ENCODE peak calls at places on chromosomes 3 and 15, in eight cellular contexts. G is epithelial cell of prostate; Z is SJSA1; H is posterior cingulate gyrus; T is AML-193; K is stimulated activated CD4-positive, alpha-beta T cell treated with anti-CD3 and anti-CD28 coated beads, Interleukin-4, amount 100 ng/mL, for 24 hours; F is naive thymus-derived CD4-positive, alpha-beta T cell; I is stimulated activated effector memory CD8-positive, alpha-beta T cell treated with anti-CD3 and anti-CD28 coated beads, Interleukin-12 subunit alpha, Interleukin-12 subunit beta, amount 100 ng/mL, for 72 hours. Y is an unnamed sample.

GRCh38 chr3:58178528-58179234 is 32.1 kb downstream of the DNASE1L3 start:
- DNase-seq in G (no peak), Z (no peak), H (no peak), T (no peak), K (no peak), F (no peak), I (no peak), Y (peak; percentile 50)

GRCh38 chr15:91853501-91853967 is at the start of gene SLCO3A1:
- DNase-seq in G (no peak), Z (no peak), H (peak; percentile 70), T (peak; percentile 48), K (peak; percentile 63), F (peak; percentile 69), I (no peak), Y (peak; percentile 79)

GRCh38 chr3:9396632-9397330 is 634 bp upstream of the SETD5 start:
- DNase-seq in G (peak; percentile 98), Z (peak; percentile 98), H (peak; percentile 96), T (peak; percentile 99), K (peak; percentile 97), F (peak; percentile 100), I (peak; percentile 100), Y (peak; percentile 99)

GRCh38 chr3:182490601-182491485 is 302.5 kb upstream of the ATP11B start:
- DNase-seq in G (no peak), Z (peak; percentile 30), H (no peak), T (peak; percentile 17), K (no peak), F (no peak), I (no peak), Y (no peak)

GRCh38 chr3:16181361-16181760 is 6.9 kb downstream of the GALNT15 start:
- DNase-seq in G (no peak), Z (no peak), H (no peak), T (peak; percentile 43), K (no peak), F (no peak), I (no peak), Y (no peak)

GRCh38 chr3:101898752-101899169 is 49.4 kb downstream of the NFKBIZ start:
- DNase-seq in G (no peak), Z (no peak), H (no peak), T (peak; percentile 88), K (no peak), F (no peak), I (no peak), Y (no peak)

GRCh38 chr3:80770106-80771079 is 991.1 kb downstream of the GBE1 start:
- DNase-seq in G (no peak), Z (no peak), H (no peak), T (no peak), K (no peak), F (no peak), I (no peak), Y (no peak)

GRCh38 chr3:149007567-149008257 is 16.4 kb downstream of the GYG1 start:
- DNase-seq in G (no peak), Z (no peak), H (no peak), T (no peak), K (no peak), F (no peak), I (no peak), Y (no peak)

GRCh38 chr3:128681277-128681829 is 30.7 kb upstream of the RPN1 start:
- DNase-seq in G (no peak), Z (no peak), H (no peak), T (peak; percentile 73), K (no peak), F (no peak), I (no peak), Y (no peak)

GRCh38 chr15:52417501-52417900 is 111.2 kb downstream of the MYO5A start:
- DNase-seq in G (no peak), Z (no peak), H (no peak), T (no peak), K (no peak), F (no peak), I (no peak), Y (no peak)

Y was measured in activated CD8-positive, alpha-beta memory T cell treated with anti-CD3 and anti-CD28 coated beads, Interleukin-2, amount 10 ng/mL, durations not matched to agents 7 days and 5 days.